ENCODE peak calls at places on chromosome 1, in seven cellular contexts. D is activated naive CD4-positive, alpha-beta T cell treated with anti-CD3 and anti-CD28 coated beads for 36 hours; G is A172; T is BJ; N is lung; I is T-helper 1 cell; L is endothelial cell. Q is an unnamed sample.

GRCh38 chr1:185314416-185314815 is 2.6 kb downstream of the IVNS1ABP start:
- DNase-seq in T (no peak), N (no peak), G (no peak), D (no peak), L (no peak), I (no peak), Q (peak)

GRCh38 chr1:229758101-229759036 is 132.3 kb downstream of the URB2 start:
- DNase-seq in I (peak), D (no peak), N (no peak), G (peak), T (peak), L (no peak), Q (peak)

GRCh38 chr1:8702848-8703810 is 114.3 kb downstream of the RERE start:
- DNase-seq in N (peak), G (peak), D (peak), T (peak), I (peak), L (peak), Q (peak)

GRCh38 chr1:24062221-24062620 is 49.7 kb downstream of the MYOM3 start:
- DNase-seq in D (no peak), T (no peak), G (no peak), I (no peak), N (no peak), L (no peak), Q (no peak)

GRCh38 chr1:9728451-9729295 is 77.1 kb downstream of the PIK3CD start:
- DNase-seq in I (peak), D (peak), N (no peak), L (no peak), T (no peak), G (no peak), Q (no peak)

GRCh38 chr1:233656032-233656620 is 42.2 kb downstream of the KCNK1 start:
- DNase-seq in G (no peak), N (no peak), D (no peak), I (no peak), L (no peak), T (no peak), Q (peak)

GRCh38 chr1:52554756-52555155 is 1.9 kb upstream of the TUT4 start:
- DNase-seq in D (no peak), I (no peak), L (no peak), G (no peak), T (no peak), N (no peak), Q (no peak)

GRCh38 chr1:86416343-86416742 is 7.6 kb upstream of the CLCA2 start:
- DNase-seq in G (no peak), N (no peak), D (no peak), L (no peak), T (no peak), I (no peak), Q (no peak)

GRCh38 chr1:50793521-50793920 is 166.5 kb downstream of the FAF1 start:
- DNase-seq in N (no peak), D (no peak), T (no peak), G (no peak), L (no peak), I (no peak), Q (no peak)

GRCh38 chr1:61050541-61051454 is 31.6 kb upstream of the NFIA start:
- DNase-seq in L (peak), G (no peak), D (no peak), N (peak), I (no peak), T (no peak), Q (no peak)

GRCh38 chr1:173048629-173049326 is 2.0 kb downstream of the TNFSF18 start:
- DNase-seq in N (no peak), D (no peak), G (peak), L (no peak), T (no peak), I (no peak), Q (peak)

GRCh38 chr1:89221341-89221740 is 22.6 kb upstream of the GBP4 start:
- DNase-seq in I (no peak), G (no peak), N (no peak), L (no peak), T (no peak), D (no peak), Q (no peak)

GRCh38 chr1:114671011-114671938 is 1.4 kb upstream of the DENND2C start:
- DNase-seq in G (no peak), N (no peak), D (no peak), L (no peak), T (no peak), I (no peak), Q (no peak)

GRCh38 chr1:24278726-24279125 is 40.4 kb upstream of the GRHL3 start:
- DNase-seq in I (no peak), L (no peak), G (no peak), D (no peak), N (no peak), T (no peak), Q (no peak)

Q was measured in M059J.